ENCODE peak calls at places on chromosomes 1 and 21, in six cellular contexts. V is HCT116, U is mesenchymal stem cell, Z is colonic mucosa, L is GM23248, F is neuronal stem cell. I is an unnamed sample.

GRCh38 chr1:85991261-85991660 is 165.3 kb downstream of the COL24A1 start:
- DNase-seq in L (no peak), U (no peak), Z (no peak), V (no peak), F (no peak), I (no peak)

GRCh38 chr1:201266774-201267173 is 16.5 kb upstream of the PKP1 start:
- DNase-seq in L (peak; percentile 98), F (no peak), V (no peak), U (peak; percentile 58), Z (peak; percentile 16), I (peak; percentile 96)

GRCh38 chr1:147748687-147749350 is 11.6 kb downstream of the GJA5 start:
- DNase-seq in U (no peak), F (no peak), Z (no peak), V (no peak), L (no peak), I (no peak)

GRCh38 chr21:41802684-41803083 is 35.8 kb upstream of the RIPK4 start:
- DNase-seq in U (no peak), V (no peak), Z (peak; percentile 39), L (peak; percentile 48), F (no peak), I (peak; percentile 64)

GRCh38 chr1:30649321-30649991 is 73.9 kb downstream of the MATN1 start:
- DNase-seq in F (no peak), L (no peak), U (no peak), V (no peak), Z (peak; percentile 29), I (no peak)

GRCh38 chr1:179129702-179130473 is 48.0 kb downstream of the TOR3A start:
- DNase-seq in Z (no peak), U (peak; percentile 63), L (peak; percentile 66), V (no peak), F (no peak), I (peak; percentile 57)

GRCh38 chr1:44243782-44244495 is 30.7 kb downstream of the DMAP1 start:
- DNase-seq in Z (no peak), U (no peak), L (no peak), F (no peak), V (no peak), I (no peak)

GRCh38 chr21:45887788-45888187 is 93.8 kb upstream of the COL6A1 start:
- DNase-seq in F (no peak), L (no peak), U (no peak), V (no peak), Z (no peak), I (no peak)

GRCh38 chr1:39671793-39672550 is at the start of gene NT5C1A:
- DNase-seq in Z (no peak), U (peak; percentile 39), F (peak; percentile 31), L (peak; percentile 46), V (no peak), I (peak; percentile 51)

GRCh38 chr1:171213559-171214454 is 28.7 kb downstream of the FMO2 start:
- DNase-seq in V (no peak), L (no peak), Z (no peak), F (no peak), U (no peak), I (no peak)

GRCh38 chr1:75133754-75134655 is at the start of gene LHX8:
- DNase-seq in Z (no peak), U (peak; percentile 22), V (no peak), L (no peak), F (peak; percentile 67), I (peak; percentile 62)
- H3K9ac ChIP-seq in Z (no peak within 1 kb of the TSS), U (no peak within 1 kb of the TSS), V (no peak within 1 kb of the TSS), L (no peak within 1 kb of the TSS), F (peak within 1 kb of the TSS; percentile 70), I (peak within 1 kb of the TSS; percentile 39)

DNA sequence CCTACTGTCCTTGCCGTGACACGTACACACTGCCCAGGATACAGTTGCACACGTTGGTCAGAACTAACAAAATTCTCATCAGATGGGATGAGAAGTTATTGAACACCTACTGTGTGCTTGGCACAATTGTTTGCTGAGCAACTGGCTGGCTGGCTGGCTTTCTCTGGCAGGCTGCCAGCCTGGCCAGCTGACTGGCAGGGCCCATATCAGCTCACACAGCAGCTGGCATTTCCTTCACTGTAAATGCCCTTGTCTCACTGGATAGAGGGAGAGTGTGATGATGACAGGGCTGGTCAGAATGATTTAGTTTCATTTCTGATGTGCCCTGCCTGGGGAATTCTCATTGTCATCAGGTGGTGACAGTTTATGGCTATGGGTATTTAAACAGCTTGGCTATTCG is 15.8 kb downstream of the CAMK2N1 start:
- DNase-seq in F (no peak), Z (peak; percentile 48), V (no peak), U (no peak), L (no peak), I (no peak)
- H3K9ac ChIP-seq in F (no peak overlapping the region), Z (no peak overlapping the region), V (no peak overlapping the region), U (no peak overlapping the region), L (no peak overlapping the region), I (no peak overlapping the region)

DNA sequence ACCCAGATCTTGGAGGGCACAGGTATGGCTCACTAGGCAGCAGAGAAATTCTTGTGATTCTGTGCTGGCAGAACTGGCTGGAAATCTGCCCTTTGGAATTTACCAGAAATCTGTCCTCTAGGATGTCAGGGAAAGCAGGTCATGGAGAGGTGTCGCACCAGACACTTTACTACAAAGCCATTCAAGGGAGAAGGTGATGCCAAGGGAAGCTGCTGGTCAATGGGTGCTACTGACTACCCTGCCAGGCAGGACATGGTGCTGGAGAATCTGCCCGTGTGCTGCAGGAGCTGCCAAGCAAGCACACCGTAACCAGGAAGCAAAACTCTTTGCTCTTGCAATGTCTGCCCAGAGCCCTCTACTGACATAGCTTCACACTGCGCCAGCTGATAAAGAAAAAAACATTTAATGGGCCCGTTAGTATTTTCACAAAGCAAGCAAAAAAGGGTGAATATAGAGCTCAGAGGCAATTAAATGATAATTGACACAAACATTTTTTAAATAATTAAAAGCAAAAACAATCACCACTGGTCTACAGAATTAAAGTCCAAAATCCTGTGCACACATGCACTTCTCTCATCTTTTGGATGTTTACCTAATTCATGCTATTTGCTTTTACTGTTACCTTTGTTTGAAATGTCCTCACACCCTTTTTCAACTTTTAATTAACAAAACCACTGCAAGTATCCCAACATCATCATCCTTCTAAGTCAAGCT is 7.2 kb upstream of the FBXO28 start:
- DNase-seq in U (peak; percentile 41), L (peak; percentile 77), V (peak; percentile 48), F (no peak), Z (peak; percentile 55), I (peak; percentile 50)
- H3K9ac ChIP-seq in U (peak overlapping the region; percentile 56), L (no peak overlapping the region), V (no peak overlapping the region), F (no peak overlapping the region), Z (no peak overlapping the region), I (no peak overlapping the region)

GRCh38 chr1:207006914-207007313 is 25.6 kb downstream of the C1orf116 start:
- DNase-seq in L (peak; percentile 22), V (no peak), U (no peak), F (no peak), Z (no peak), I (peak; percentile 22)
- H3K9ac ChIP-seq in L (peak overlapping the region; percentile 52), V (peak overlapping the region; percentile 62), U (no peak overlapping the region), F (no peak overlapping the region), Z (no peak overlapping the region), I (no peak overlapping the region)

DNA sequence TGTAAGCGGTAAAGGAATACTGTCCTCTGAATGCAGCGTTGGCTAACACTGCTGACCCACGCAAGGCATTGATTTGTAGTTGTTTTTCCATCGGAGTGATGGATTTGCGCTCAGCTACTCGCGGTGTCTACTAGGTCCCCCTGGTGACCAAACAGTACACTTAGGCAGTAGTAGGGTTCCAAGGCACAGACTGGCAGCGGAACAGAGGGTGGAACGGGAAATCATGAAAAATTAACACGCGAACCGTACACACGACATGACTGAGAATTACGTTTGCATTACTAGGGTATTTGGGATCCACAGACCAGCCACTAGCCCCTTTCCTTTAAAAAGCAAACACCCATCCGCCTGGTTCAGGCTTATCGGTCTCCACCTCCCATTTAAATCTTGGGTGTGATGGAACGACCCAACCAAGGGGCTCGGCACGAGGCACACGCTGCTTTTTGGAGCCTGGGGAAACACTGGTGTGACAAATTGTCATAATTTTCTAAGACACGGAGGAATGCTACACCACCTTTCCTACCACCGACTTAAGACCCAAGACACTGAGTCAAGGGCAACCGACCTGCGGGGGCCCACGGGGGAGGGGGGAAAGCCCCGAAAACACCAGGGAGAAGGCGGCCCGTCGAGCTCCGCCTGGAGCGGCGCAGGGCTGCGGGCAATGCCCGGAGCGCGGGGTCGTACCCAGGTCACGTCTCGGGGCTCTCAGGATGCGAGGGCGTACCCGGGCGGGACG is 699 bp downstream of the DIPK1A start:
- DNase-seq in L (peak; percentile 94), Z (peak; percentile 76), F (peak; percentile 51), U (peak; percentile 89), V (peak; percentile 70), I (peak; percentile 93)
- H3K9ac ChIP-seq in L (peak overlapping the region; percentile 89), Z (peak overlapping the region; percentile 28), F (peak overlapping the region; percentile 63), U (peak overlapping the region; percentile 86), V (peak overlapping the region; percentile 62), I (peak overlapping the region; percentile 84)

DNA sequence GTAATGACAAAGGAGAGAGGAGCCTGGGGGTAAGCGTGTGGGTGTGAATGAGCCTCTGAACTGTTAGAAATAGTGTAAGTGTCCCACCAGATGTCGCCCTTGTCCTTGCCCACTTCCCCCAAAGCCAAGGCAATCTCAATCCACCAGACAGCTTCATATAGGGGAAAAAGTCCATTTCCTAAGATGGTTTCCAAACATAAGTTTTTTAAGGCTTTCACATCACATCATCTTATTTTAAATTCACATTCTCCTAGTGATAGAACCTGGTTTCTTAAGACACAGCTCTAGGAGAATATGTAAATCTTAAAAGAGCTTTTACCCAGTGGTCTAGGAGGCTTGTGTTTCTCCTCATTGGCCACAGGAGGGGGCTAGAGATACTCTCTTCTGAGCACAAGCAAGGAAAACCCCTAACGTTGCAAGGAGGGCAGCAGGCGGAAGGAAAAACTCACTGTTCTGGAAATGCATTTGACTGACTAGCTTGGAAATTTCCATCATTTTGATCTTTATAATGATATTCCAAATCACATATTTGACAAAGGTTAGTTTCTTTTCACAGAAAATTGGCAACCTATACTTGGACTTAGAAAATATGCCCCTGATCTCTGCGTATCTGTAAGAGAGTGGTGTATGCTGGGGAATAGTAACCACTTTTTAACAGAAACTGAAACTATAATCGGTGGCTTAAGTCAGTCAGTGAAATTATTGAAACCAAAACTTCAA is 51.9 kb upstream of the LPAR3 start:
- DNase-seq in U (peak; percentile 95), L (peak; percentile 91), V (peak; percentile 90), Z (peak; percentile 87), F (peak; percentile 87), I (peak; percentile 97)
- H3K9ac ChIP-seq in U (peak overlapping the region; percentile 90), L (peak overlapping the region; percentile 49), V (peak overlapping the region; percentile 19), Z (no peak overlapping the region), F (no peak overlapping the region), I (peak overlapping the region; percentile 85)

I was measured in adipocyte.